ENCODE peak calls at places on chromosomes 7 and 10, in five cellular contexts. G is cardiac muscle cell, Y is fibroblast of lung, F is psoas muscle, C is mammary epithelial cell. O is an unnamed sample.

GRCh38 chr7:101817031-101817929 is at the start of gene CUX1:
- DNase-seq in G (no peak), F (peak), Y (no peak), C (no peak), O (peak)

GRCh38 chr10:22823109-22823508 is 104.7 kb upstream of the ARMC3 start:
- DNase-seq in C (peak), Y (peak), F (no peak), G (peak), O (no peak)

GRCh38 chr10:113619401-113619800 is 44.4 kb downstream of the NRAP start:
- DNase-seq in Y (no peak), F (no peak), C (no peak), G (no peak), O (no peak)

GRCh38 chr10:58014436-58014835 is 253.3 kb downstream of the IPMK start:
- DNase-seq in G (no peak), C (no peak), F (no peak), Y (no peak), O (no peak)

GRCh38 chr7:127769696-127770400 is 117.9 kb downstream of the SND1 start:
- DNase-seq in Y (peak), G (peak), C (no peak), F (no peak), O (no peak)

GRCh38 chr10:77075916-77076315 is 561.7 kb downstream of the KCNMA1 start:
- DNase-seq in F (no peak), Y (no peak), C (no peak), G (no peak), O (no peak)

GRCh38 chr7:13801669-13802068 is 187.8 kb downstream of the ETV1 start:
- DNase-seq in Y (peak), G (no peak), C (no peak), F (no peak), O (no peak)

GRCh38 chr10:86410542-86411124 is 44.0 kb upstream of the GRID1 start:
- DNase-seq in F (no peak), Y (peak), C (no peak), G (peak), O (no peak)

GRCh38 chr7:94182066-94182465 is 177.9 kb upstream of the BET1 start:
- DNase-seq in Y (peak), G (peak), F (no peak), C (peak), O (no peak)

GRCh38 chr7:95213148-95213547 is 111.2 kb downstream of the PON1 start:
- DNase-seq in G (peak), F (no peak), C (no peak), Y (no peak), O (no peak)

GRCh38 chr10:79416578-79417255 is 28.7 kb downstream of the ZCCHC24 start:
- DNase-seq in Y (no peak), F (peak), C (no peak), G (no peak), O (no peak)

GRCh38 chr7:97480700-97481410 is 251.0 kb upstream of the TAC1 start:
- DNase-seq in Y (no peak), F (no peak), C (no peak), G (no peak), O (no peak)

GRCh38 chr10:101234333-101234732 is 5.1 kb upstream of the LBX1 start:
- DNase-seq in Y (no peak), F (no peak), G (no peak), C (no peak), O (no peak)

GRCh38 chr7:43385309-43385680 is 197.6 kb upstream of the STK17A start:
- DNase-seq in Y (no peak), G (no peak), C (peak), F (no peak), O (no peak)

DNA sequence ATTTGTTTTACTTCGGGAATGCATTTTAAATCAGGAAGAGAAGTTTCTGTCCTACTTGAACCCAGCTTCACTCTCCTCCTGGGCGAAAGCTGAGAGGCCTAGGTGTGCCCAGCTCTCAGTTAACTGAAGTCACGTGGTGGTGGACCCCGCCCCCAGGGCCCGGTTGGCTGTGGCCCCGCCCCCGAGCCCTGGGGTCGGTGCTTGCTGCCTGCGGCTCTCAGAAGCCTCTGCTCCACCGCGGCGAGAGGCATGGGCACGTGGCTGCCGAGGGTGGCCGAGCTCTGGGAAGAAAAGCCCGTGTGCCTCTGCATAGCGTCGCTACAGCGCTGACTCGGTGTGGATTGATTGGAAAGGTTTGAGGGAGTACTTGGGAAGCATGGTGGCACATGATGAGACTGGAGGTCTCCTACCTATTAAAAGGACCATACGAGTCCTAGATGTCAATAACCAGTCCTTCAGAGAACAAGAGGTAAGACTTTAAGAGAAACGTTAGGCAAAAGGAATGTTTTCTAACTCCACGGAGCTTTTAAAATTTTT is 34.1 kb downstream of the NET1 start:
- DNase-seq in F (peak), G (peak), C (peak), Y (peak), O (peak)
- TF ChIP-seq CTCF in F (no peak), G (no peak), C (no peak), Y (no peak), O (no peak)

DNA sequence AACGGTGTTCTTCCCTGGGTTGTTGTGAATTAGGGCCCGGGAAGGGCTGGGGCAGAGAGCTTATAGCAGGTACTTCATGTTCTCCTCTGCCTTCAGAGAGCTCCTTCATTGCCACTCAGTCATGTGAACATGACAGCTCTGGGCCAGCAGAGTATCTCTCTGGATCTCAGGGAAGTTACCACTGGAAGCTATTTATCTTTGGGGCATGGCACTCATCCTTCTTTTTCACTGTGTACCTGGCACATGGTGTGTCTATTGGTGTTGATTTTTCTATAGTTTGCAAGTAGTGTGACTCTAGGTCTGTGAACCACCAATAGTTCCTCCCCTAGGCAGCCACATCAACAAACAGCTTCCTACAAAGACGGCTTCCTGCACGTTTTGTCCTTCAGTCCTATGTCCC is 156.6 kb downstream of the PKD1L1 start:
- DNase-seq in G (no peak), Y (no peak), C (no peak), F (no peak), O (no peak)
- H3K27ac ChIP-seq in G (no peak), Y (no peak), C (no peak), F (no peak), O (no peak)

DNA sequence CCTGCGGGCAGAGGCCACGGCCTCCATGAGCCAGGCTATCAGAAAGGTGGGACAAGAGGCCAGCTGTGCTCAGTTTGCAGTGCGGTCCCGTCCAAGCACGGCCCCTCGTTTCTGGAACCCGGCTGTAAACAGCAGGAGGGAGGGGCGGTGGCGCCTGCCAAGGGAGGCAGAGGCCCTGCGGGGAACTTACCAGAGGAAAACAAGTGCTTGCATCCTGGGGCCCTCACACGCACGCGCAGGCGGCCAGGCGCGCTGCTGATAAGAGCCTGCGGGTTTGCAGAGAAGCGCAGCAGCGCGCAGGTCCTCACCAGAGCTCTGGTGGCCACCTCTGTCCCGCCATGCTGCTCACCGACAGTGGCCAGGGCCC is 10.7 kb downstream of the GPR146 start:
- DNase-seq in Y (peak), F (peak), G (peak), C (no peak), O (no peak)
- TF ChIP-seq CTCF in Y (no peak), F (no peak), G (no peak), C (no peak), O (no peak)

DNA sequence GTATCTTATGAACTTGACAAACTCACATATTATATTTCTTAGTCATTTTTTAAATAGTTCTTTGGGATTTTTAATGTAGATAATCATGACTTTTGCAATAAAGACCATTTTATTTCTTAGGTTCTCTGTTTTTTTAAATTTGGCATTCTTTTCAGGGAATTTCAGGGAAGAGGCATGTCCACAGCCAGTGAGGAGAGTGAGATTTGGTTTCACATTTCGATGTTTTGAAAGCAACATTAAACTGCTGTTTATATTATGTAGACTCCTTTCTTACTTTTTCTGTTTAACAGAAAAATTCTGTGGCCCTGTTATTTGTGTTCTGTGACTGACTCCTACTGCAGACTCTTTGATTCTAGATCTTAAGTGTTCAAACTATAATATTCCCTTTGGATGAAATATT is 153.7 kb downstream of the FAM107B start:
- DNase-seq in Y (peak), G (no peak), C (no peak), F (no peak), O (no peak)
- H3K27ac ChIP-seq in Y (no peak), G (no peak), C (no peak), F (no peak), O (no peak)